ENCODE peak calls at places on chromosomes 2 and 18, in six cellular contexts. E is breast epithelium, D is heart right ventricle, X is uterus, S is GM23248, M is tibial nerve. Q is an unnamed sample.

GRCh38 chr18:6928359-6928758 is 189.2 kb downstream of the LAMA1 start:
- DNase-seq in D (no peak), S (no peak), X (no peak), E (no peak), M (no peak), Q (no peak)

GRCh38 chr2:238387376-238387775 is 39.4 kb upstream of the ASB1 start:
- DNase-seq in S (no peak), M (no peak), X (no peak), D (no peak), E (no peak), Q (no peak)

GRCh38 chr2:189267491-189267890 is 87.9 kb upstream of the COL5A2 start:
- DNase-seq in X (no peak), M (no peak), E (no peak), S (peak; percentile 80), D (no peak), Q (no peak)

GRCh38 chr2:15826273-15826717 is 114.1 kb upstream of the MYCN start:
- DNase-seq in M (no peak), D (no peak), X (no peak), S (no peak), E (no peak), Q (no peak)

GRCh38 chr2:240873098-240873788 is 4.6 kb downstream of the AGXT start:
- DNase-seq in X (peak; percentile 11), E (peak; percentile 47), M (no peak), S (no peak), D (no peak), Q (no peak)

GRCh38 chr18:77081387-77081773 is 51.2 kb downstream of the MBP start:
- DNase-seq in D (no peak), E (no peak), M (no peak), X (no peak), S (peak; percentile 55), Q (no peak)

GRCh38 chr2:224997802-224998201 is 44.5 kb downstream of the DOCK10 start:
- DNase-seq in S (peak; percentile 81), D (peak; percentile 27), E (no peak), M (no peak), X (no peak), Q (no peak)

GRCh38 chr2:229701062-229701461 is 13.3 kb downstream of the DNER start:
- DNase-seq in X (no peak), S (no peak), M (no peak), D (no peak), E (no peak), Q (no peak)

GRCh38 chr2:1979101-1979500 is 234.8 kb upstream of the PXDN start:
- DNase-seq in M (no peak), D (no peak), E (no peak), S (no peak), X (no peak), Q (no peak)

GRCh38 chr18:23716516-23716915 is 27.3 kb downstream of the LAMA3 start:
- DNase-seq in X (no peak), S (peak; percentile 94), E (no peak), D (no peak), M (no peak), Q (peak; percentile 62)

GRCh38 chr2:239463541-239464165 is 62.8 kb upstream of the HDAC4 start:
- DNase-seq in X (no peak), M (no peak), E (peak; percentile 28), S (peak; percentile 17), D (no peak), Q (no peak)

GRCh38 chr2:63856302-63856600 is 14.6 kb downstream of the UGP2 start:
- DNase-seq in D (no peak), M (no peak), X (no peak), E (no peak), S (no peak), Q (no peak)

GRCh38 chr2:219254590-219255219 is 987 bp upstream of the TUBA4A start:
- DNase-seq in M (no peak), S (peak; percentile 66), D (no peak), X (no peak), E (no peak), Q (no peak)

GRCh38 chr2:150532883-150533282 is 45.4 kb upstream of the RND3 start:
- DNase-seq in M (no peak), D (no peak), S (peak; percentile 84), X (no peak), E (no peak), Q (no peak)

GRCh38 chr2:121071058-121071504 is 213.9 kb downstream of the TFCP2L1 start:
- DNase-seq in X (peak; percentile 76), E (peak; percentile 72), M (peak; percentile 76), S (peak; percentile 72), D (peak; percentile 41), Q (peak; percentile 79)

GRCh38 chr2:19857806-19858205 is 44.0 kb downstream of the TTC32 start:
- DNase-seq in M (no peak), X (no peak), E (no peak), D (no peak), S (peak; percentile 76), Q (no peak)

GRCh38 chr2:45980161-45980852 is 316.9 kb upstream of the EPAS1 start:
- DNase-seq in E (no peak), D (no peak), S (no peak), X (no peak), M (no peak), Q (peak; percentile 16)

GRCh38 chr18:6520901-6521300 is 106.2 kb upstream of the L3MBTL4 start:
- DNase-seq in X (no peak), E (no peak), S (no peak), M (no peak), D (no peak), Q (no peak)

GRCh38 chr2:95166065-95166763 is 605 bp downstream of the ZNF2 start:
- DNase-seq in X (no peak), E (no peak), D (no peak), S (no peak), M (no peak), Q (no peak)

GRCh38 chr18:47519277-47519676 is 267.8 kb upstream of the SKOR2 start:
- DNase-seq in X (no peak), D (no peak), E (no peak), S (no peak), M (no peak), Q (no peak)

GRCh38 chr2:73217826-73218225 is 3.8 kb downstream of the SMYD5 start:
- DNase-seq in S (no peak), M (no peak), X (no peak), D (no peak), E (no peak), Q (no peak)

GRCh38 chr18:10081477-10081876 is 167.7 kb downstream of the VAPA start:
- DNase-seq in D (no peak), M (no peak), E (no peak), S (no peak), X (no peak), Q (no peak)

GRCh38 chr2:52703004-52703403 is 1064.6 kb upstream of the CHAC2 start:
- DNase-seq in E (no peak), X (no peak), S (no peak), D (no peak), M (no peak), Q (no peak)

GRCh38 chr2:210195066-210195852 is 24.1 kb upstream of the KANSL1L start:
- DNase-seq in S (peak; percentile 73), D (peak; percentile 19), M (no peak), X (no peak), E (no peak), Q (no peak)

GRCh38 chr2:8685697-8686358 is 4.0 kb downstream of the ID2 start:
- DNase-seq in E (peak; percentile 74), X (peak; percentile 78), M (peak; percentile 63), D (peak; percentile 63), S (peak; percentile 77), Q (peak; percentile 78)

GRCh38 chr2:149931486-149931885 is 343.9 kb upstream of the MMADHC start:
- DNase-seq in S (no peak), X (no peak), D (no peak), E (no peak), M (no peak), Q (no peak)

GRCh38 chr18:46596119-46596518 is 60.9 kb downstream of the LOXHD1 start:
- DNase-seq in D (no peak), X (no peak), M (no peak), E (no peak), S (no peak), Q (no peak)

DNA sequence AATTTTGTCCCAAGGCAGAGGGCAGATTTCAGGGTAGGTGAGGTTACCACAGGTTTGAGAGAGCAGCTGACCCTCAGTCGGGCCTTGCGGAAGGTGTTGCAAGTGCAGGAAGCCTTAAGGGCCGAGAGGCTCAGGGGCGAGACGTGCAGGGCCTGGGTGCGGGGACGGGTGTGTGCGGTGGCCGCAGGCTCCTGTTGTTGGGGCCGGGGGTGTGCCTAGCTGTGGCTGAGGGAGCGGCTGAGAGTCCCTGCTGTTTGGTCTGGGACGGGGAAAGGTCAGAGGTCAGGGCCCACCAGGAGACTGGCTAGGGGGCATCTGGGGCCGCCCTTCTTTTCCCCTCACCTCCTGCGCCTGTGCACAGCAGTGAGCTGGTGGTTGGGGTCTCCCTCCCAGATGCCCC is 52.5 kb downstream of the NTSR2 start:
- DNase-seq in X (no peak), E (no peak), S (no peak), D (no peak), M (no peak), Q (no peak)
- H3K36me3 ChIP-seq in X (no peaks in the 10 kb centered on the region), E (peaks cover 6% of the 10 kb centered on the region), S (no peaks in the 10 kb centered on the region), D (no peaks in the 10 kb centered on the region), M (no peaks in the 10 kb centered on the region), Q (no peaks in the 10 kb centered on the region)

DNA sequence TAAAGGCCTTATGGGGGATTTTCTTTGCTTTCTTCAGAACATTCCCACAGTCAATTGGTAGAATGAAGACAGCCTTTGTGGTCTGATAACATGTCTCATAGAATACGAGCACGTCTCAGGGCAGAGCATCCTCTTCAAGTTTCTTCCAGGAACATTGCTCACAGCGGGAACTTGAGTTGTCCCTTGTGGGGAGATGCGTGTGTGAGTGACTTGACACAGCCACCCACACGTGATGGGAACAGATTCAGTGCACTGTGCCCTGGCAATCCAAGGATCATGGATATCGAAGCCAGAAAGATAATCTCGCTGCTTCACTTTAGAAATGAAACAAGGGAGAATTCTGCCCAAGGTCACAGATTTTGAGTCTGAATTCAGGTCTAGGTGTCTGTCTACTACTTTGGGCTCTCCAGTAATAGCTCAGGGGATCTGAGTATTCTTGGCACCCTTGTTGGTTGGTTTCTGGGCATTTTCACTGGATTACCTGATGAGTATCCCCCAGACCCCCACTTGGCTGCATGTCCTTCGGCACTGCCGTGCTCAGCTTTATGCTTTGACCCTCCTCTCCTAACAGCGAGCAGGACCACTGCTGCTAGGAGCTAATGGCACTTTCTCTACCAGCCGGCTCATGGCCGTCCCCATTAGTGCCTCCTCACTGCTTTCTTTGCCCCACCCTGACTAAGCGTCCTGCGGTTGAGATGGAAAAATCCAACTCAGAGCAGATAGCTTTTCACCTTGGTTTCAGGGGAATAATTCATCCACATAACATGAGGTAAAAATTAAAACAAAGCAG is 75.9 kb upstream of the FOSL2 start:
- DNase-seq in D (no peak), S (no peak), E (no peak), X (no peak), M (no peak), Q (peak; percentile 23)
- H3K27ac ChIP-seq in D (no peak overlapping the region), S (no peak overlapping the region), E (no peak overlapping the region), X (no peak overlapping the region), M (no peak overlapping the region), Q (no peak overlapping the region)

GRCh38 chr2:69100220-69100723 is 87.3 kb downstream of the ANTXR1 start:
- DNase-seq in X (peak; percentile 37), E (no peak), D (no peak), M (peak; percentile 50), S (peak; percentile 39), Q (no peak)
- H3K36me3 ChIP-seq in X (no peaks in the 10 kb centered on the region), E (no peaks in the 10 kb centered on the region), D (no peaks in the 10 kb centered on the region), M (no peaks in the 10 kb centered on the region), S (peaks cover 34% of the 10 kb centered on the region), Q (peaks cover 50% of the 10 kb centered on the region)

DNA sequence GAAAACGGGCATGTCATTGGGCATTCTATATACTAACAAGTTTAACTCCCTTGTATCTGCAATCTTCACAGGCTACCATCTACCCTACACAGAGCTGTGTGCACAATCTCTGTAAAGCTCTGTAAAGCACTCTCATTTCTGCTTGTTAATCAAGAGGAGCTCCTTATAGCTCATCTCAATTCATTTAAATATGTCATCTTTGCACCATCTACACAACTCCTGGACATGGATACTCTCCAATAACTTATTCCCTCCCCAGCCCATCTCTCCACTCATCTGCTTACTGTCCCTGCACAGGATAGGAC is 61.5 kb downstream of the DPP4 start:
- DNase-seq in D (no peak), M (no peak), E (no peak), X (no peak), S (no peak), Q (no peak)
- H3K27ac ChIP-seq in D (no peak overlapping the region), M (peak overlapping the region; percentile 13), E (no peak overlapping the region), X (no peak overlapping the region), S (no peak overlapping the region), Q (no peak overlapping the region)